ENCODE peak calls at places on chromosomes 1 and 21, in ten cellular contexts. Z is NCI-H1105; R is mucosa of gallbladder; V is posterior cingulate gyrus; G is fibroblast of the aortic adventitia; A is activated effector memory CD4-positive, alpha-beta T cell treated with Interleukin-2 at 50 U/mL for 16 hours; E is hippocampal formation; I is A549; W is NCI-H1092 treated with DMSO at 0.1 percent for 48 hours; H is EH. U is an unnamed sample.

GRCh38 chr1:77446841-77447555 is 165.2 kb downstream of the AK5 start:
- DNase-seq in Z (no peak), I (no peak), H (peak), G (no peak), V (no peak), W (no peak), E (no peak), A (no peak), R (no peak), U (peak)

GRCh38 chr1:42423621-42424200 is 32.1 kb downstream of the ZMYND12 start:
- DNase-seq in H (no peak), Z (no peak), R (no peak), G (no peak), V (no peak), E (no peak), W (peak), A (no peak), I (no peak), U (no peak)

GRCh38 chr1:21693732-21694131 is 24.6 kb upstream of the RAP1GAP start:
- DNase-seq in I (no peak), V (no peak), E (no peak), A (no peak), Z (no peak), W (no peak), R (no peak), G (no peak), H (peak), U (no peak)

GRCh38 chr1:101407505-101408211 is 170.8 kb downstream of the S1PR1 start:
- DNase-seq in Z (no peak), R (no peak), A (no peak), I (no peak), V (no peak), H (no peak), E (no peak), G (no peak), W (no peak), U (no peak)

GRCh38 chr1:54174106-54174505 is 21.3 kb upstream of the CDCP2 start:
- DNase-seq in I (no peak), A (no peak), V (no peak), E (no peak), G (no peak), R (no peak), W (no peak), Z (no peak), H (no peak), U (no peak)

GRCh38 chr1:7265771-7266371 is 480.6 kb downstream of the CAMTA1 start:
- DNase-seq in V (peak), R (peak), G (peak), H (peak), I (peak), Z (no peak), W (peak), A (no peak), E (no peak), U (peak)

GRCh38 chr1:8987881-8988617 is 38.2 kb downstream of the SLC2A7 start:
- DNase-seq in E (peak), G (peak), Z (no peak), R (peak), V (peak), H (peak), W (peak), A (peak), I (peak), U (peak)

GRCh38 chr1:245873883-245874671 is 633.0 kb downstream of the SMYD3 start:
- DNase-seq in V (no peak), E (no peak), I (no peak), R (no peak), Z (no peak), W (no peak), A (no peak), G (peak), H (peak), U (peak)

GRCh38 chr1:186722711-186723309 is 42.6 kb upstream of the PTGS2 start:
- DNase-seq in Z (no peak), E (no peak), R (peak), H (peak), A (no peak), V (no peak), I (peak), G (peak), W (no peak), U (peak)

GRCh38 chr21:46151989-46152938 is 3.1 kb downstream of the FTCD start:
- DNase-seq in A (no peak), Z (no peak), R (no peak), H (no peak), I (no peak), G (no peak), E (no peak), V (peak), W (no peak), U (no peak)

GRCh38 chr1:94772230-94772641 is 47.9 kb upstream of the SLC44A3 start:
- DNase-seq in R (no peak), G (no peak), Z (no peak), I (no peak), H (peak), E (no peak), A (no peak), W (no peak), V (no peak), U (peak)

GRCh38 chr1:7149080-7149838 is 364.0 kb downstream of the CAMTA1 start:
- DNase-seq in W (no peak), H (peak), I (no peak), G (no peak), A (no peak), R (peak), Z (no peak), E (no peak), V (peak), U (no peak)

U was measured in astrocyte of the hippocampus.